ENCODE peak calls at places on chromosomes 5 and 9, in five cellular contexts. V is T-helper 1 cell; M is GM20000; C is stimulated activated CD8-positive, alpha-beta memory T cell treated with anti-CD3 and anti-CD28 coated beads, Interleukin-15, amount 100 ng/mL, for 24 hours; O is cardiac muscle cell. I is an unnamed sample.

GRCh38 chr5:55836191-55836590 is 15.0 kb upstream of the IL31RA start:
- DNase-seq in M (no peak), C (no peak), V (no peak), O (peak), I (no peak)

GRCh38 chr5:33180900-33181299 is 259.9 kb upstream of the TARS1 start:
- DNase-seq in O (peak), V (no peak), M (no peak), C (no peak), I (no peak)

GRCh38 chr5:141430332-141431113 is at the start of gene PCDHGA12:
- DNase-seq in M (peak), C (no peak), V (peak), O (peak), I (no peak)

GRCh38 chr5:94613583-94613982 is 4.8 kb downstream of the KIAA0825 start:
- DNase-seq in C (no peak), O (peak), V (peak), M (peak), I (no peak)

GRCh38 chr9:130186051-130186450 is 13.8 kb downstream of the NCS1 start:
- DNase-seq in V (no peak), O (no peak), M (no peak), C (no peak), I (no peak)

GRCh38 chr5:168291281-168291960 is at the start of gene WWC1:
- DNase-seq in C (no peak), O (peak), M (peak), V (peak), I (no peak)

GRCh38 chr5:5304361-5305035 is 118.0 kb upstream of the ICE1 start:
- DNase-seq in M (no peak), C (no peak), O (no peak), V (peak), I (no peak)

GRCh38 chr5:163505049-163505474 is 357 bp upstream of the MAT2B start:
- DNase-seq in O (no peak), V (no peak), M (peak), C (no peak), I (no peak)

GRCh38 chr5:151622367-151623097 is 31.4 kb upstream of the FAT2 start:
- DNase-seq in M (no peak), C (no peak), V (no peak), O (no peak), I (no peak)

GRCh38 chr9:69471433-69471832 is 146.4 kb downstream of the ENTREP1 start:
- DNase-seq in C (no peak), M (no peak), O (peak), V (no peak), I (no peak)

GRCh38 chr5:126867237-126867636 is 90.3 kb downstream of the LMNB1 start:
- DNase-seq in M (no peak), V (no peak), O (no peak), C (no peak), I (no peak)

GRCh38 chr5:68074048-68074632 is 141.4 kb upstream of the PIK3R1 start:
- DNase-seq in O (peak), M (no peak), V (no peak), C (no peak), I (no peak)

GRCh38 chr5:59335544-59335943 is 558.0 kb downstream of the PDE4D start:
- DNase-seq in V (no peak), M (no peak), C (no peak), O (no peak), I (no peak)

I was measured in CMK.